ENCODE peak calls at places on chromosome 6, in four cellular contexts. G, Y, N and K are unnamed samples. For H3K4me1, the result is how much of the 10 kb centered on the place peaks cover.

GRCh38 chr6:141701732-141702131 is 431.0 kb upstream of the GJE1 start:
- DNase-seq in Y (no peak), N (no peak), G (no peak), K (no peak)

GRCh38 chr6:43020052-43020705 is 1.2 kb upstream of the RRP36 start:
- DNase-seq in Y (no peak), N (no peak), G (no peak), K (no peak)

GRCh38 chr6:142925575-142926110 is 19.3 kb downstream of the HIVEP2 start:
- DNase-seq in G (no peak), Y (no peak), N (no peak), K (no peak)

GRCh38 chr6:160247457-160247883 is 11.2 kb downstream of the SLC22A2 start:
- DNase-seq in Y (no peak), G (no peak), N (no peak), K (no peak)

GRCh38 chr6:338815-339262 is 46.6 kb downstream of the DUSP22 start:
- DNase-seq in G (peak), N (no peak), Y (no peak), K (no peak)

GRCh38 chr6:5999688-6000608 is 6.8 kb downstream of the NRN1 start:
- DNase-seq in Y (no peak), G (peak), N (no peak), K (no peak)

GRCh38 chr6:169266746-169267629 is 13.3 kb upstream of the THBS2 start:
- DNase-seq in G (no peak), N (no peak), Y (no peak), K (no peak)

GRCh38 chr6:13425270-13425905 is 62.0 kb downstream of the GFOD1 start:
- DNase-seq in Y (no peak), G (no peak), N (no peak), K (no peak)

GRCh38 chr6:113364781-113365545 is 492.2 kb upstream of the MARCKS start:
- DNase-seq in Y (no peak), N (no peak), G (no peak), K (no peak)

GRCh38 chr6:134288538-134289203 is 29.2 kb downstream of the SGK1 start:
- DNase-seq in Y (no peak), G (no peak), N (no peak), K (no peak)

GRCh38 chr6:111482236-111482958 is 621 bp downstream of the REV3L start:
- DNase-seq in N (peak), G (peak), Y (peak), K (peak)

GRCh38 chr6:169205176-169206160 is 48.2 kb downstream of the THBS2 start:
- DNase-seq in Y (no peak), G (no peak), N (no peak), K (no peak)

GRCh38 chr6:658244-658643 is 1.3 kb upstream of the HUS1B start:
- DNase-seq in G (no peak), Y (no peak), N (no peak), K (no peak)

GRCh38 chr6:40440083-40440482 is 147.1 kb downstream of the LRFN2 start:
- DNase-seq in Y (no peak), G (no peak), N (no peak), K (no peak)

GRCh38 chr6:90068835-90069478 is 174.7 kb downstream of the GJA10 start:
- DNase-seq in G (no peak), N (no peak), Y (no peak), K (no peak)

GRCh38 chr6:26592649-26593048 is 4.1 kb upstream of the ABT1 start:
- DNase-seq in N (no peak), Y (no peak), G (no peak), K (no peak)

GRCh38 chr6:18492957-18493356 is 105.8 kb downstream of the RNF144B start:
- DNase-seq in N (no peak), Y (no peak), G (no peak), K (no peak)

GRCh38 chr6:89680150-89680549 is 41.6 kb upstream of the LYRM2 start:
- DNase-seq in G (no peak), N (no peak), Y (no peak), K (no peak)

GRCh38 chr6:112640895-112641294 is 293.8 kb downstream of the RFPL4B start:
- DNase-seq in G (no peak), N (no peak), Y (no peak), K (no peak)

DNA sequence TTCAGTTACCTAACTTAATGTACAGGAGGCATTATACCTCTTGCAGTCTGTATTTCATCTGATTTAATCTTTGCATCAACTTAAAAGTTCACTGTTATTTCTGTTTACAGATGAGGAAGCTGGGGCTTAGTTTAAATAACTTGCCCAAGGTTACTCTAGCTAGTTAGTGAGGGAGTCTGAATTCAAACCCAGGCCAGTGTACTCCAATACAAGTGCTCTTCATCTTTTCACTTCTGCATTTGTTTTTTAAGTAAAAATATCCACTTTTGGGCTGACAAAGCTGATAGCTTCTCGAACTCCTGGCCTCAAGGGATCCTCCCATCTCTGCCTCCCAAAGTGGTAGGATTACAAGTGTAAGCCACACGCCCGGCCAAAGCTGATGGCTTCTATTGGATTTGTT is 23.6 kb downstream of the RREB1 start:
- DNase-seq in N (peak), Y (no peak), G (no peak), K (no peak)
- H3K4me1 ChIP-seq in N (under half), Y (under half), G (under half), K (under half)

GRCh38 chr6:87921034-87921433 is 126.6 kb upstream of the SPACA1 start:
- DNase-seq in G (no peak), N (no peak), Y (no peak), K (no peak)
- H3K4me1 ChIP-seq in G (under half), N (under half), Y (under half), K (under half)

GRCh38 chr6:52547647-52548352 is 29.1 kb downstream of the TRAM2 start:
- DNase-seq in Y (no peak), G (no peak), N (peak), K (no peak)
- H3K4me1 ChIP-seq in Y (half or more), G (under half), N (under half), K (under half)

DNA sequence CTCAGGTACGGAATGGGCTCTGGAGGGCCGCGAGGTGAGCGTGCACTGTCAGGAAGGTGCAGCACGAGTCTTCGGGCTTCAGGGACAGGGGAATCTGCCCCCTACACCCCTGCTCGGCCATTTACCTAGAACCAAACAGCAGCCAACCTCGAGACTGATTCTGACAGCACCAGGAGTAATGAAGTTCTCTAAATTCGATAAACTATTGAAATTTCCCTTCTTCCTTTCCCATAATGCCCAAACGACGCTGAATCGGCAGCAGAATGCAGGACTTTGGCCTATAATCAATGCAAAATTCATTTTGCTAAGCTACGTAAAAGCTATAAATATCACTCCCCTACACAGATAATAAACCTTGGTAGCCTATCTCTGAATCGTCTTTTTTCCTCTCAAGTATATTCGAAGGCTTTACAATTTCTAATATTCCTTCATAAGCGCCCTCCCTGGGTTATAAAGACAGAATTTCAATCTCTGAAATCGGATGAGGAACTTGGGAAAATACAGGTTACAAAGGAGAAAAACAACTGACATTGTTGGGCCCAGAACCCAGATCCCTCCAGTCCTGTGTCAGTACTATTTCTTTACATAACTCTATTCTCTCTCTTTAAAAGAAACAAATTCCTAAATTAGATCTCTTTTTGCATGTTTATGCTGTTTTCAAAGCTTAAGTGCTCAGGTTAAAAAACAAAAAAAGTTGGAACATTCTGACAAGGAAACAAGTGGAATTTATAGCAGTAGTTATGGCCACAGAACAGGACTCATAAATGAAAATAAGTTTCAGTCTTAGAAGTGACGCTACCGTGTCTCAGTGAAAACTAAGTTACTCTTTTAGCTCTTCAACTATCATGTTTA is 84.7 kb downstream of the SESN1 start:
- DNase-seq in N (no peak), G (no peak), Y (no peak), K (no peak)
- H3K4me1 ChIP-seq in N (under half), G (under half), Y (under half), K (under half)

DNA sequence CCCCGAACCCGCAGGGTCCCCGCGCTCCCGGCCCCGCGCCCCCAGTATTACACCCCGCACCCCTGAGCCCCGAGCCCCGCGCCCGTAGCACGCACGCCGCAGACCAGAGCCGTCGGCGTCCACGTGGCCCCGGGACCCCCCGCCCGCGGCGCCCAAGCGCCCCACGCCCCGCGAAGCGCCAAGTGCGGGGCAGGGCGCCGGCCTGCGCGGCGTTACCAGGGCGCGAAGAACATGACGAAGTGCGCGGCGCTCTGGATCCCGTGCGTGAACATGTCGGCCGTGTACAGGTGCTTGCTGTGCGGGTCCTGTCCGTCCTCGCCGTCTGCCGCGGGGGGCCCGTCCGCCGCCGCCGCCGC is 312 bp downstream of the TXNDC5 start:
- DNase-seq in G (peak), Y (no peak), N (no peak), K (no peak)
- H3K4me1 ChIP-seq in G (under half), Y (under half), N (under half), K (under half)

DNA sequence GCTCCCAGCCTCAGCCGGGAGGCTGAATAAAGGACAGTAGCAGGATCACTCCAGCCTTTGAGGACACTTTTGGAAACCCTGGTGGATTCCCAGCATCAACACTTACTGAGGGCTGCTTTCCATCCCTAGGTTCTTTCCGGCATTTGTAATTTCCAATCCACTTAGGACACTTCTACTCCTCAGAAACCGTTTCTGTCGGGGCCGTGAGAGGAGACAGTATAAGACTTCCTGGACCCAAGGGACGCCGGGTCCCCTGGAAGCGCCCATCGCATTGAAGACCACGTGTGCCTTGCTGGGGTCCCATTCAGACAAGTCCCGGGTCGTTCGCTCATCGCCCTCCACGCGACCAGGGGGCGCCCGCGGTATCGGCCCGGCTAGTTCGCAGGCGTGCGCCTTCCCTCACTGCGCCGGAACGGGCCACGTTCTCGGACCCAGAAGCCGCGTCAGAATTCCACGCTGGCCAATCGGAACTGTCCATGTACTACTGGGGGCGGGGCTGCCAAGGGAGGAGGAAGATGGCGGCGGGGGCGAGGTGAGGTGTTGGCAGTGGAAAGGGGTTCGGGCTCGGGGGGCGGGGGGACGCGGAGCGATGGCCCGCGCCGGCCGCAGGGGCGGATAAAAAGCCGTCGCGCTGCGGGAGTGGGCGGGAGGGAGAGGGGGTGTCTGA is at the start of gene NUS1:
- DNase-seq in N (peak), G (peak), Y (peak), K (peak)
- H3K4me1 ChIP-seq in N (under half), G (under half), Y (under half), K (under half)